ENCODE peak calls at places on chromosomes 1 and 21, in five cellular contexts. W is neural crest cell, J is NCI-H1092, V is astrocyte of the spinal cord, S is H9. B is an unnamed sample.

GRCh38 chr1:110158261-110158660 is 8.0 kb downstream of the SLC6A17 start:
- DNase-seq in W (no peak), S (no peak), V (no peak), J (no peak), B (no peak)

GRCh38 chr1:27342391-27342777 is 562 bp downstream of the SYTL1 start:
- DNase-seq in W (no peak), S (no peak), J (no peak), V (no peak), B (peak; percentile 58)

GRCh38 chr21:38875694-38876492 is 70.2 kb downstream of the ETS2 start:
- DNase-seq in J (no peak), W (no peak), S (no peak), V (peak; percentile 56), B (no peak)

GRCh38 chr1:33517596-33518250 is 45.3 kb downstream of the ZSCAN20 start:
- DNase-seq in J (no peak), V (no peak), W (no peak), S (no peak), B (no peak)

GRCh38 chr1:2460203-2460602 is 15.9 kb upstream of the PLCH2 start:
- DNase-seq in J (no peak), V (no peak), S (no peak), W (no peak), B (no peak)

GRCh38 chr1:37793773-37794371 is at the start of gene MANEAL:
- DNase-seq in W (peak; percentile 47), V (peak; percentile 26), S (peak; percentile 56), J (peak; percentile 57), B (peak; percentile 28)

GRCh38 chr1:109091196-109092193 is 931 bp downstream of the TMEM167B start:
- DNase-seq in W (no peak), S (no peak), V (peak; percentile 16), J (no peak), B (peak; percentile 37)

GRCh38 chr21:22791986-22792560 is 1793.9 kb downstream of the NCAM2 start:
- DNase-seq in S (no peak), J (peak; percentile 36), V (peak; percentile 64), W (peak; percentile 4), B (no peak)

GRCh38 chr1:43853161-43853921 is 80.3 kb upstream of the ARTN start:
- DNase-seq in S (no peak), W (no peak), J (peak; percentile 87), V (peak; percentile 83), B (peak; percentile 25)

GRCh38 chr21:16838330-16838729 is 674.5 kb upstream of the CXADR start:
- DNase-seq in V (peak; percentile 23), S (no peak), J (no peak), W (no peak), B (no peak)

GRCh38 chr1:39574646-39575045 is 1.9 kb downstream of the PABPC4 start:
- DNase-seq in J (no peak), V (peak; percentile 4), S (no peak), W (no peak), B (no peak)

GRCh38 chr1:225504776-225505175 is 76.9 kb upstream of the LBR start:
- DNase-seq in S (no peak), W (no peak), J (no peak), V (no peak), B (no peak)

GRCh38 chr1:213014642-213015041 is 1.0 kb downstream of the ANGEL2 start:
- DNase-seq in J (no peak), V (peak; percentile 29), W (no peak), S (no peak), B (no peak)

GRCh38 chr1:156083800-156084790 is 1.8 kb upstream of the MEX3A start:
- DNase-seq in V (no peak), J (no peak), S (no peak), W (no peak), B (no peak)

GRCh38 chr1:71908871-71909390 is 373.4 kb downstream of the NEGR1 start:
- DNase-seq in J (no peak), V (peak; percentile 4), S (no peak), W (no peak), B (no peak)

GRCh38 chr1:8197493-8198282 is 120.2 kb upstream of the SLC45A1 start:
- DNase-seq in S (no peak), V (peak; percentile 91), W (no peak), J (no peak), B (no peak)

B was measured in activated CD4-positive, alpha-beta memory T cell treated with anti-CD3 and anti-CD28 coated beads, Interleukin-2, amount 10 ng/mL, durations not matched to agents 7 days and 5 days.